ENCODE peak calls at places on chromosomes 6 and 20, in four cellular contexts. I, A, Z and T are unnamed samples.
A peak's percentile ranks its signal among the peaks of the same experiment; 100 is the strongest.

GRCh38 chr6:31737315-31738047 is 1.2 kb upstream of the CLIC1 start:
- DNase-seq in I (no peak), A (no peak), Z (no peak), T (no peak)

GRCh38 chr20:3925899-3926638 is 36.9 kb downstream of the PANK2 start:
- DNase-seq in I (no peak), A (no peak), Z (no peak), T (no peak)

GRCh38 chr20:53070714-53071392 is 98.7 kb downstream of the TSHZ2 start:
- DNase-seq in I (no peak), A (no peak), Z (no peak), T (no peak)

GRCh38 chr6:107769053-107769658 is 55.0 kb downstream of the SCML4 start:
- DNase-seq in I (no peak), A (no peak), Z (no peak), T (no peak)

GRCh38 chr20:45449528-45449927 is 20.0 kb upstream of the WFDC2 start:
- DNase-seq in I (no peak), A (no peak), Z (no peak), T (no peak)

GRCh38 chr6:62371840-62372239 is 85.8 kb upstream of the KHDRBS2 start:
- DNase-seq in I (no peak), A (no peak), Z (no peak), T (no peak)

GRCh38 chr6:132202569-132202968 is 198.7 kb downstream of the MOXD1 start:
- DNase-seq in I (no peak), A (no peak), Z (no peak), T (no peak)

GRCh38 chr6:42367353-42368011 is 84.2 kb downstream of the TRERF1 start:
- DNase-seq in I (no peak), A (no peak), Z (no peak), T (no peak)

GRCh38 chr6:36755435-36756348 is 58.1 kb downstream of the RAB44 start:
- DNase-seq in I (peak; percentile 89), A (no peak), Z (no peak), T (no peak)

GRCh38 chr6:112296122-112296521 is 41.8 kb upstream of the LAMA4 start:
- DNase-seq in I (peak; percentile 30), A (no peak), Z (no peak), T (no peak)

GRCh38 chr6:130749402-130749801 is 77.8 kb upstream of the SMLR1 start:
- DNase-seq in I (peak; percentile 2), A (no peak), Z (no peak), T (no peak)

GRCh38 chr20:59351148-59352040 is 51.0 kb downstream of the EDN3 start:
- DNase-seq in I (no peak), A (no peak), Z (no peak), T (no peak)

GRCh38 chr20:43914697-43915208 is at the start of gene TOX2:
- DNase-seq in I (no peak), A (no peak), Z (no peak), T (no peak)

GRCh38 chr6:15303162-15303919 is 57.5 kb downstream of the JARID2 start:
- DNase-seq in I (no peak), A (no peak), Z (no peak), T (no peak)

GRCh38 chr6:157139054-157139708 is 184.1 kb downstream of the TMEM242 start:
- DNase-seq in I (no peak), A (no peak), Z (no peak), T (no peak)

GRCh38 chr6:39948156-39948850 is 14.0 kb upstream of the MOCS1 start:
- DNase-seq in I (no peak), A (no peak), Z (no peak), T (no peak)

GRCh38 chr6:130357436-130357835 is 8.4 kb upstream of the TMEM200A start:
- DNase-seq in I (no peak), A (no peak), Z (no peak), T (no peak)

GRCh38 chr20:2402271-2402980 is 21.7 kb downstream of the TGM6 start:
- DNase-seq in I (peak; percentile 68), A (no peak), Z (no peak), T (no peak)

GRCh38 chr20:4966826-4967751 is 34.2 kb downstream of the SLC23A2 start:
- DNase-seq in I (no peak), A (no peak), Z (no peak), T (no peak)

GRCh38 chr20:54794110-54794509 is 318.7 kb downstream of the DOK5 start:
- DNase-seq in I (no peak), A (no peak), Z (no peak), T (no peak)

GRCh38 chr20:38084425-38084951 is 50.9 kb downstream of the RPRD1B start:
- DNase-seq in I (no peak), A (no peak), Z (no peak), T (no peak)

GRCh38 chr6:3353939-3354338 is 95.2 kb downstream of the PSMG4 start:
- DNase-seq in I (no peak), A (no peak), Z (no peak), T (no peak)

GRCh38 chr6:3356824-3357420 is 98.2 kb downstream of the PSMG4 start:
- DNase-seq in I (no peak), A (no peak), Z (no peak), T (no peak)

GRCh38 chr6:3356056-3356823 is 97.5 kb downstream of the PSMG4 start:
- DNase-seq in I (no peak), A (peak; percentile 29), Z (peak; percentile 89), T (peak; percentile 87)

GRCh38 chr6:3355011-3355357 is 96.2 kb downstream of the PSMG4 start:
- DNase-seq in I (no peak), A (no peak), Z (no peak), T (no peak)

GRCh38 chr6:3355358-3356055 is 96.8 kb downstream of the PSMG4 start:
- DNase-seq in I (no peak), A (no peak), Z (no peak), T (peak; percentile 56)
- H3K4me3 ChIP-seq in I (no peak overlapping the region), A (peak overlapping the region; percentile 31), Z (peak overlapping the region; percentile 39), T (peak overlapping the region; percentile 62)

GRCh38 chr20:7770578-7770977 is 169.7 kb downstream of the HAO1 start:
- DNase-seq in I (peak; percentile 63), A (no peak), Z (no peak), T (no peak)

GRCh38 chr20:7773511-7773910 is 166.7 kb downstream of the HAO1 start:
- DNase-seq in I (peak; percentile 28), A (no peak), Z (no peak), T (no peak)

GRCh38 chr20:7772376-7772775 is 167.9 kb downstream of the HAO1 start:
- DNase-seq in I (peak; percentile 95), A (no peak), Z (no peak), T (no peak)

GRCh38 chr20:7775072-7775471 is 165.2 kb downstream of the HAO1 start:
- DNase-seq in I (no peak), A (no peak), Z (no peak), T (no peak)

DNA sequence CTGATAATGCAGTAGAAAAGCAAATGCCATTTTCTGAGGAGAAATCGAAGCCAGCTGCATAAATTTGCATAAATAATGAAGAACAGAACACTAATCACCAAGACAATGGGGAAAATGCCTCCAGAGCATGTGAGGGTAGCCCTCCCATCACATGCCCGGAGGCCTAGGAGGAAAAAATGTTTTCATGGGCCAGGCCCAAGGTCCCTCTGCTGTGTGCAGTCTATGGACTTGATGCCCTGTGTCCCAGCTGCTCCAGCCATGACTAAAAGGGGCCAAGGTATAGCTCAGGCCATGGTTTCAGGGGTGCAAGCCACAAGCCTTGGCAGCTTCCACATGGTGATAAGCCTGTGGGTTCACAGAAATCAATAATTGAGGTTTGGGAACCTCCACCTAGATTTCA is 164.1 kb downstream of the HAO1 start:
- DNase-seq in I (no peak), A (no peak), Z (no peak), T (no peak)
- H3K9me3 ChIP-seq in I (peaks cover 25% of the 10 kb centered on the region), A (peaks cover 8% of the 10 kb centered on the region), Z (peaks cover 7% of the 10 kb centered on the region), T (peaks cover 8% of the 10 kb centered on the region)

GRCh38 chr6:170147056-170147787 is 143.7 kb downstream of the DLL1 start:
- DNase-seq in I (no peak), A (no peak), Z (peak; percentile 63), T (peak; percentile 38)
- H3K4me3 ChIP-seq in I (no peak overlapping the region), A (no peak overlapping the region), Z (no peak overlapping the region), T (no peak overlapping the region)

DNA sequence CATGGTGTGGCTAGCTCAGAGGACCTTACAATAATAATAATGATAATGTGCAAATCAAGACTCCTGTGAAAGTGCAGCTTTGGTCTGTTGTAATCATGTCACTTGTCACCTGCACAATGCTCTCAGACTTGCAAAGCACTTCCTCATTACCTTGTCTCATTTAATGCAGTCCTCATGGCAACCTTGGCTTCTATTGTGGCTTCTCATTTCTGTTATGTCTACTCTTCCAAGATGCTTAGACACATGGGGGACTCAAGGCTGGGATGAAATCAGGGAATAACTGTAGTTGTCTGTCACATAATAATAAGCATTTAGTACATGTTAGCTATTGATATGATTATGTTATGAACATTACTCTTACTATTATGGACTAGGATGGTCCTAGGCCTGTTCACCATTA is 484.2 kb downstream of the PTPRT start:
- DNase-seq in I (no peak), A (no peak), Z (no peak), T (no peak)
- H3K9me3 ChIP-seq in I (peaks cover 22% of the 10 kb centered on the region), A (peaks cover 10% of the 10 kb centered on the region), Z (peaks cover 5% of the 10 kb centered on the region), T (peaks cover 7% of the 10 kb centered on the region)

GRCh38 chr6:151060742-151061100 is 179.0 kb upstream of the AKAP12 start:
- DNase-seq in I (peak; percentile 11), A (no peak), Z (no peak), T (no peak)

GRCh38 chr6:151056230-151056907 is 183.4 kb upstream of the AKAP12 start:
- DNase-seq in I (no peak), A (no peak), Z (no peak), T (no peak)

GRCh38 chr6:151058021-151058733 is 181.6 kb upstream of the AKAP12 start:
- DNase-seq in I (no peak), A (no peak), Z (no peak), T (no peak)

GRCh38 chr6:151060096-151060741 is 179.5 kb upstream of the AKAP12 start:
- DNase-seq in I (peak; percentile 95), A (no peak), Z (no peak), T (no peak)

DNA sequence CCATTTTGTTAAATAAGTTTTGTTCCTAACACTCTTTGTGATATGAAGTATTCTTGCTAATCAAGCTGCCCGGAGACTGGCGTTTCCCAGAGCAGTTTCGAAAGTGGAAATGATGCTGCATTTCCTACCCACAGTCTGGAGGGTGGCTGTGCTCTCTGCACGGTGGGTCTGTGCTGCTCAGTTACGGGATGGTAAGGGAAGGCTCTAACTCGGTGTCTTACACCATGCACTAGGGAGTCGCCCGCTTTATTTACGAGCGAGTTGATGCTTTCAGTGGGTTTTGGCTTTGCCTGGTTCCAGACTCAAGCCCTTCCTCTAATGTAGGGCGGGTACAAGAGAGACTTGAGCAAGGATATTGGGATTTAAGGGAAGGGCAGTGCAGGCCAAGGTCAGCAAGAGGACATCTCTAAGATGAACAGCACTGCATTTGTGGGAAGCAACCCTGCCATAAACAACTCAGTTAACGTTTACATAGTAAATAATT is 180.1 kb upstream of the AKAP12 start:
- DNase-seq in I (peak; percentile 8), A (no peak), Z (no peak), T (no peak)
- H3K4me3 ChIP-seq in I (no peak overlapping the region), A (no peak overlapping the region), Z (no peak overlapping the region), T (no peak overlapping the region)